ENCODE peak calls at places on chromosomes 11 and 22, in six cellular contexts. One of them, this sample, is unnamed.

GRCh38 chr11:125494601-125494986 is 1.5 kb downstream of the FEZ1 start:
- DNase-seq in left ventricle myocardium superior: no peak
- DNase-seq in A549: no peak
- DNase-seq in astrocyte: no peak
- DNase-seq in activated T-helper 1 cell treated with anti-CD3 and anti-CD28 coated beads, Interleukin-12 subunit alpha, Interleukin-12 subunit beta, Interleukin-2, Interleukin-4 antibody, amounts not matched to agents 30 ng/mL and 10 ng/mL and 1 ng/mL, durations not matched to agents 14 hours and 24 hours and 36 hours: no peak
- DNase-seq in lower lobe of right lung: no peak
- DNase-seq in this sample: no peak

GRCh38 chr22:19477321-19478085 is 1.5 kb downstream of the UFD1 start:
- DNase-seq in left ventricle myocardium superior: no peak
- DNase-seq in A549: no peak
- DNase-seq in astrocyte: no peak
- DNase-seq in activated T-helper 1 cell treated with anti-CD3 and anti-CD28 coated beads, Interleukin-12 subunit alpha, Interleukin-12 subunit beta, Interleukin-2, Interleukin-4 antibody, amounts not matched to agents 30 ng/mL and 10 ng/mL and 1 ng/mL, durations not matched to agents 14 hours and 24 hours and 36 hours: peak; percentile 8
- DNase-seq in lower lobe of right lung: no peak
- DNase-seq in this sample: no peak

GRCh38 chr22:29811377-29811776 is 26.7 kb downstream of the ASCC2 start:
- DNase-seq in left ventricle myocardium superior: no peak
- DNase-seq in A549: no peak
- DNase-seq in astrocyte: no peak
- DNase-seq in activated T-helper 1 cell treated with anti-CD3 and anti-CD28 coated beads, Interleukin-12 subunit alpha, Interleukin-12 subunit beta, Interleukin-2, Interleukin-4 antibody, amounts not matched to agents 30 ng/mL and 10 ng/mL and 1 ng/mL, durations not matched to agents 14 hours and 24 hours and 36 hours: no peak
- DNase-seq in lower lobe of right lung: peak; percentile 66
- DNase-seq in this sample: no peak

GRCh38 chr11:114171257-114172054 is 111.9 kb downstream of the ZBTB16 start:
- DNase-seq in left ventricle myocardium superior: peak; percentile 97
- DNase-seq in A549: no peak
- DNase-seq in astrocyte: no peak
- DNase-seq in activated T-helper 1 cell treated with anti-CD3 and anti-CD28 coated beads, Interleukin-12 subunit alpha, Interleukin-12 subunit beta, Interleukin-2, Interleukin-4 antibody, amounts not matched to agents 30 ng/mL and 10 ng/mL and 1 ng/mL, durations not matched to agents 14 hours and 24 hours and 36 hours: no peak
- DNase-seq in lower lobe of right lung: peak; percentile 86
- DNase-seq in this sample: no peak

GRCh38 chr22:42645938-42646568 is 3.1 kb downstream of the CYB5R3 start:
- DNase-seq in left ventricle myocardium superior: no peak
- DNase-seq in A549: no peak
- DNase-seq in astrocyte: no peak
- DNase-seq in activated T-helper 1 cell treated with anti-CD3 and anti-CD28 coated beads, Interleukin-12 subunit alpha, Interleukin-12 subunit beta, Interleukin-2, Interleukin-4 antibody, amounts not matched to agents 30 ng/mL and 10 ng/mL and 1 ng/mL, durations not matched to agents 14 hours and 24 hours and 36 hours: no peak
- DNase-seq in lower lobe of right lung: no peak
- DNase-seq in this sample: no peak

GRCh38 chr11:16815047-16815767 is 76.8 kb downstream of the C11orf58 start:
- DNase-seq in left ventricle myocardium superior: peak; percentile 80
- DNase-seq in A549: no peak
- DNase-seq in astrocyte: no peak
- DNase-seq in activated T-helper 1 cell treated with anti-CD3 and anti-CD28 coated beads, Interleukin-12 subunit alpha, Interleukin-12 subunit beta, Interleukin-2, Interleukin-4 antibody, amounts not matched to agents 30 ng/mL and 10 ng/mL and 1 ng/mL, durations not matched to agents 14 hours and 24 hours and 36 hours: no peak
- DNase-seq in lower lobe of right lung: peak; percentile 87
- DNase-seq in this sample: no peak

GRCh38 chr11:110029714-110030113 is 63.5 kb upstream of the ZC3H12C start:
- DNase-seq in left ventricle myocardium superior: no peak
- DNase-seq in A549: no peak
- DNase-seq in astrocyte: no peak
- DNase-seq in activated T-helper 1 cell treated with anti-CD3 and anti-CD28 coated beads, Interleukin-12 subunit alpha, Interleukin-12 subunit beta, Interleukin-2, Interleukin-4 antibody, amounts not matched to agents 30 ng/mL and 10 ng/mL and 1 ng/mL, durations not matched to agents 14 hours and 24 hours and 36 hours: no peak
- DNase-seq in lower lobe of right lung: no peak
- DNase-seq in this sample: no peak

GRCh38 chr22:27019827-27020226 is 362.4 kb downstream of the MIAT start:
- DNase-seq in left ventricle myocardium superior: no peak
- DNase-seq in A549: peak; percentile 5
- DNase-seq in astrocyte: peak; percentile 71
- DNase-seq in activated T-helper 1 cell treated with anti-CD3 and anti-CD28 coated beads, Interleukin-12 subunit alpha, Interleukin-12 subunit beta, Interleukin-2, Interleukin-4 antibody, amounts not matched to agents 30 ng/mL and 10 ng/mL and 1 ng/mL, durations not matched to agents 14 hours and 24 hours and 36 hours: no peak
- DNase-seq in lower lobe of right lung: no peak
- DNase-seq in this sample: no peak

GRCh38 chr11:63536669-63537292 is at the start of gene PLAAT4:
- DNase-seq in left ventricle myocardium superior: peak; percentile 48
- DNase-seq in A549: no peak
- DNase-seq in astrocyte: peak; percentile 59
- DNase-seq in activated T-helper 1 cell treated with anti-CD3 and anti-CD28 coated beads, Interleukin-12 subunit alpha, Interleukin-12 subunit beta, Interleukin-2, Interleukin-4 antibody, amounts not matched to agents 30 ng/mL and 10 ng/mL and 1 ng/mL, durations not matched to agents 14 hours and 24 hours and 36 hours: peak; percentile 41
- DNase-seq in lower lobe of right lung: no peak
- DNase-seq in this sample: peak; percentile 48

GRCh38 chr11:64556044-64556720 is 34.8 kb upstream of the SLC22A12 start:
- DNase-seq in left ventricle myocardium superior: no peak
- DNase-seq in A549: no peak
- DNase-seq in astrocyte: no peak
- DNase-seq in activated T-helper 1 cell treated with anti-CD3 and anti-CD28 coated beads, Interleukin-12 subunit alpha, Interleukin-12 subunit beta, Interleukin-2, Interleukin-4 antibody, amounts not matched to agents 30 ng/mL and 10 ng/mL and 1 ng/mL, durations not matched to agents 14 hours and 24 hours and 36 hours: no peak
- DNase-seq in lower lobe of right lung: no peak
- DNase-seq in this sample: no peak

GRCh38 chr22:19872779-19873137 is 18.1 kb upstream of the GNB1L start:
- DNase-seq in left ventricle myocardium superior: peak; percentile 23
- DNase-seq in A549: no peak
- DNase-seq in astrocyte: no peak
- DNase-seq in activated T-helper 1 cell treated with anti-CD3 and anti-CD28 coated beads, Interleukin-12 subunit alpha, Interleukin-12 subunit beta, Interleukin-2, Interleukin-4 antibody, amounts not matched to agents 30 ng/mL and 10 ng/mL and 1 ng/mL, durations not matched to agents 14 hours and 24 hours and 36 hours: no peak
- DNase-seq in lower lobe of right lung: peak; percentile 43
- DNase-seq in this sample: no peak

GRCh38 chr22:22810018-22810427 is 77.6 kb upstream of the IGLL5 start:
- DNase-seq in left ventricle myocardium superior: peak; percentile 78
- DNase-seq in A549: peak; percentile 18
- DNase-seq in astrocyte: peak; percentile 4
- DNase-seq in activated T-helper 1 cell treated with anti-CD3 and anti-CD28 coated beads, Interleukin-12 subunit alpha, Interleukin-12 subunit beta, Interleukin-2, Interleukin-4 antibody, amounts not matched to agents 30 ng/mL and 10 ng/mL and 1 ng/mL, durations not matched to agents 14 hours and 24 hours and 36 hours: peak; percentile 45
- DNase-seq in lower lobe of right lung: peak; percentile 68
- DNase-seq in this sample: no peak

GRCh38 chr11:105109855-105110750 is 29.5 kb downstream of the CARD18 start:
- DNase-seq in left ventricle myocardium superior: no peak
- DNase-seq in A549: no peak
- DNase-seq in astrocyte: peak; percentile 30
- DNase-seq in activated T-helper 1 cell treated with anti-CD3 and anti-CD28 coated beads, Interleukin-12 subunit alpha, Interleukin-12 subunit beta, Interleukin-2, Interleukin-4 antibody, amounts not matched to agents 30 ng/mL and 10 ng/mL and 1 ng/mL, durations not matched to agents 14 hours and 24 hours and 36 hours: no peak
- DNase-seq in lower lobe of right lung: no peak
- DNase-seq in this sample: no peak

GRCh38 chr11:86014221-86014620 is 54.7 kb downstream of the PICALM start:
- DNase-seq in left ventricle myocardium superior: no peak
- DNase-seq in A549: no peak
- DNase-seq in astrocyte: no peak
- DNase-seq in activated T-helper 1 cell treated with anti-CD3 and anti-CD28 coated beads, Interleukin-12 subunit alpha, Interleukin-12 subunit beta, Interleukin-2, Interleukin-4 antibody, amounts not matched to agents 30 ng/mL and 10 ng/mL and 1 ng/mL, durations not matched to agents 14 hours and 24 hours and 36 hours: no peak
- DNase-seq in lower lobe of right lung: no peak
- DNase-seq in this sample: no peak

GRCh38 chr11:130124096-130124495 is 35.5 kb upstream of the ST14 start:
- DNase-seq in left ventricle myocardium superior: peak; percentile 77
- DNase-seq in A549: peak; percentile 22
- DNase-seq in astrocyte: peak; percentile 80
- DNase-seq in activated T-helper 1 cell treated with anti-CD3 and anti-CD28 coated beads, Interleukin-12 subunit alpha, Interleukin-12 subunit beta, Interleukin-2, Interleukin-4 antibody, amounts not matched to agents 30 ng/mL and 10 ng/mL and 1 ng/mL, durations not matched to agents 14 hours and 24 hours and 36 hours: no peak
- DNase-seq in lower lobe of right lung: peak; percentile 91
- DNase-seq in this sample: no peak

GRCh38 chr11:18785416-18785815 is 6.2 kb downstream of the PTPN5 start:
- DNase-seq in left ventricle myocardium superior: no peak
- DNase-seq in A549: no peak
- DNase-seq in astrocyte: no peak
- DNase-seq in activated T-helper 1 cell treated with anti-CD3 and anti-CD28 coated beads, Interleukin-12 subunit alpha, Interleukin-12 subunit beta, Interleukin-2, Interleukin-4 antibody, amounts not matched to agents 30 ng/mL and 10 ng/mL and 1 ng/mL, durations not matched to agents 14 hours and 24 hours and 36 hours: no peak
- DNase-seq in lower lobe of right lung: no peak
- DNase-seq in this sample: no peak

GRCh38 chr11:35714882-35715612 is 52.5 kb downstream of the TRIM44 start:
- DNase-seq in left ventricle myocardium superior: no peak
- DNase-seq in A549: no peak
- DNase-seq in astrocyte: peak; percentile 26
- DNase-seq in activated T-helper 1 cell treated with anti-CD3 and anti-CD28 coated beads, Interleukin-12 subunit alpha, Interleukin-12 subunit beta, Interleukin-2, Interleukin-4 antibody, amounts not matched to agents 30 ng/mL and 10 ng/mL and 1 ng/mL, durations not matched to agents 14 hours and 24 hours and 36 hours: no peak
- DNase-seq in lower lobe of right lung: no peak
- DNase-seq in this sample: no peak

GRCh38 chr11:134453441-134453840 is 41.4 kb upstream of the B3GAT1 start:
- DNase-seq in left ventricle myocardium superior: no peak
- DNase-seq in A549: no peak
- DNase-seq in astrocyte: no peak
- DNase-seq in activated T-helper 1 cell treated with anti-CD3 and anti-CD28 coated beads, Interleukin-12 subunit alpha, Interleukin-12 subunit beta, Interleukin-2, Interleukin-4 antibody, amounts not matched to agents 30 ng/mL and 10 ng/mL and 1 ng/mL, durations not matched to agents 14 hours and 24 hours and 36 hours: no peak
- DNase-seq in lower lobe of right lung: no peak
- DNase-seq in this sample: no peak

GRCh38 chr11:119078675-119079420 is 5.8 kb upstream of the HMBS start:
- DNase-seq in left ventricle myocardium superior: no peak
- DNase-seq in A549: no peak
- DNase-seq in astrocyte: no peak
- DNase-seq in activated T-helper 1 cell treated with anti-CD3 and anti-CD28 coated beads, Interleukin-12 subunit alpha, Interleukin-12 subunit beta, Interleukin-2, Interleukin-4 antibody, amounts not matched to agents 30 ng/mL and 10 ng/mL and 1 ng/mL, durations not matched to agents 14 hours and 24 hours and 36 hours: no peak
- DNase-seq in lower lobe of right lung: no peak
- DNase-seq in this sample: no peak

GRCh38 chr11:103944251-103944944 is 92.0 kb upstream of the DDI1 start:
- DNase-seq in left ventricle myocardium superior: no peak
- DNase-seq in A549: no peak
- DNase-seq in astrocyte: no peak
- DNase-seq in activated T-helper 1 cell treated with anti-CD3 and anti-CD28 coated beads, Interleukin-12 subunit alpha, Interleukin-12 subunit beta, Interleukin-2, Interleukin-4 antibody, amounts not matched to agents 30 ng/mL and 10 ng/mL and 1 ng/mL, durations not matched to agents 14 hours and 24 hours and 36 hours: no peak
- DNase-seq in lower lobe of right lung: no peak
- DNase-seq in this sample: no peak

GRCh38 chr11:113178671-113179070 is 135.7 kb upstream of the TTC12 start:
- DNase-seq in left ventricle myocardium superior: no peak
- DNase-seq in A549: no peak
- DNase-seq in astrocyte: no peak
- DNase-seq in activated T-helper 1 cell treated with anti-CD3 and anti-CD28 coated beads, Interleukin-12 subunit alpha, Interleukin-12 subunit beta, Interleukin-2, Interleukin-4 antibody, amounts not matched to agents 30 ng/mL and 10 ng/mL and 1 ng/mL, durations not matched to agents 14 hours and 24 hours and 36 hours: no peak
- DNase-seq in lower lobe of right lung: no peak
- DNase-seq in this sample: no peak

GRCh38 chr11:44690651-44691050 is 36.1 kb upstream of the TSPAN18 start:
- DNase-seq in left ventricle myocardium superior: no peak
- DNase-seq in A549: no peak
- DNase-seq in astrocyte: no peak
- DNase-seq in activated T-helper 1 cell treated with anti-CD3 and anti-CD28 coated beads, Interleukin-12 subunit alpha, Interleukin-12 subunit beta, Interleukin-2, Interleukin-4 antibody, amounts not matched to agents 30 ng/mL and 10 ng/mL and 1 ng/mL, durations not matched to agents 14 hours and 24 hours and 36 hours: no peak
- DNase-seq in lower lobe of right lung: no peak
- DNase-seq in this sample: no peak

GRCh38 chr22:41862530-41863266 is 29.8 kb downstream of the SREBF2 start:
- DNase-seq in left ventricle myocardium superior: no peak
- DNase-seq in A549: no peak
- DNase-seq in astrocyte: peak; percentile 51
- DNase-seq in activated T-helper 1 cell treated with anti-CD3 and anti-CD28 coated beads, Interleukin-12 subunit alpha, Interleukin-12 subunit beta, Interleukin-2, Interleukin-4 antibody, amounts not matched to agents 30 ng/mL and 10 ng/mL and 1 ng/mL, durations not matched to agents 14 hours and 24 hours and 36 hours: peak; percentile 20
- DNase-seq in lower lobe of right lung: no peak
- DNase-seq in this sample: no peak

GRCh38 chr22:44182591-44183588 is 2.2 kb downstream of the PARVG start:
- DNase-seq in left ventricle myocardium superior: peak; percentile 68
- DNase-seq in A549: no peak
- DNase-seq in astrocyte: no peak
- DNase-seq in activated T-helper 1 cell treated with anti-CD3 and anti-CD28 coated beads, Interleukin-12 subunit alpha, Interleukin-12 subunit beta, Interleukin-2, Interleukin-4 antibody, amounts not matched to agents 30 ng/mL and 10 ng/mL and 1 ng/mL, durations not matched to agents 14 hours and 24 hours and 36 hours: peak; percentile 35
- DNase-seq in lower lobe of right lung: peak; percentile 88
- DNase-seq in this sample: no peak

GRCh38 chr11:56948991-56949390 is 39.7 kb upstream of the OR5AK2 start:
- DNase-seq in left ventricle myocardium superior: no peak
- DNase-seq in A549: no peak
- DNase-seq in astrocyte: no peak
- DNase-seq in activated T-helper 1 cell treated with anti-CD3 and anti-CD28 coated beads, Interleukin-12 subunit alpha, Interleukin-12 subunit beta, Interleukin-2, Interleukin-4 antibody, amounts not matched to agents 30 ng/mL and 10 ng/mL and 1 ng/mL, durations not matched to agents 14 hours and 24 hours and 36 hours: no peak
- DNase-seq in lower lobe of right lung: no peak
- DNase-seq in this sample: no peak

GRCh38 chr22:19896665-19897355 is 42.1 kb upstream of the GNB1L start:
- DNase-seq in left ventricle myocardium superior: peak; percentile 19
- DNase-seq in A549: no peak
- DNase-seq in astrocyte: no peak
- DNase-seq in activated T-helper 1 cell treated with anti-CD3 and anti-CD28 coated beads, Interleukin-12 subunit alpha, Interleukin-12 subunit beta, Interleukin-2, Interleukin-4 antibody, amounts not matched to agents 30 ng/mL and 10 ng/mL and 1 ng/mL, durations not matched to agents 14 hours and 24 hours and 36 hours: no peak
- DNase-seq in lower lobe of right lung: no peak
- DNase-seq in this sample: no peak

GRCh38 chr22:39518996-39519680 is 1.2 kb upstream of the ATF4 start:
- DNase-seq in left ventricle myocardium superior: no peak
- DNase-seq in A549: peak; percentile 43
- DNase-seq in astrocyte: peak; percentile 46
- DNase-seq in activated T-helper 1 cell treated with anti-CD3 and anti-CD28 coated beads, Interleukin-12 subunit alpha, Interleukin-12 subunit beta, Interleukin-2, Interleukin-4 antibody, amounts not matched to agents 30 ng/mL and 10 ng/mL and 1 ng/mL, durations not matched to agents 14 hours and 24 hours and 36 hours: no peak
- DNase-seq in lower lobe of right lung: peak; percentile 55
- DNase-seq in this sample: no peak

GRCh38 chr11:11594162-11594561 is 27.6 kb downstream of the GALNT18 start:
- DNase-seq in left ventricle myocardium superior: no peak
- DNase-seq in A549: no peak
- DNase-seq in astrocyte: no peak
- DNase-seq in activated T-helper 1 cell treated with anti-CD3 and anti-CD28 coated beads, Interleukin-12 subunit alpha, Interleukin-12 subunit beta, Interleukin-2, Interleukin-4 antibody, amounts not matched to agents 30 ng/mL and 10 ng/mL and 1 ng/mL, durations not matched to agents 14 hours and 24 hours and 36 hours: no peak
- DNase-seq in lower lobe of right lung: no peak
- DNase-seq in this sample: no peak

GRCh38 chr22:23110922-23111527 is 30.8 kb downstream of the RSPH14 start:
- DNase-seq in left ventricle myocardium superior: no peak
- DNase-seq in A549: no peak
- DNase-seq in astrocyte: no peak
- DNase-seq in activated T-helper 1 cell treated with anti-CD3 and anti-CD28 coated beads, Interleukin-12 subunit alpha, Interleukin-12 subunit beta, Interleukin-2, Interleukin-4 antibody, amounts not matched to agents 30 ng/mL and 10 ng/mL and 1 ng/mL, durations not matched to agents 14 hours and 24 hours and 36 hours: no peak
- DNase-seq in lower lobe of right lung: no peak
- DNase-seq in this sample: no peak

GRCh38 chr11:15878756-15879155 is 477.6 kb downstream of the SOX6 start:
- DNase-seq in left ventricle myocardium superior: no peak
- DNase-seq in A549: no peak
- DNase-seq in astrocyte: no peak
- DNase-seq in activated T-helper 1 cell treated with anti-CD3 and anti-CD28 coated beads, Interleukin-12 subunit alpha, Interleukin-12 subunit beta, Interleukin-2, Interleukin-4 antibody, amounts not matched to agents 30 ng/mL and 10 ng/mL and 1 ng/mL, durations not matched to agents 14 hours and 24 hours and 36 hours: no peak
- DNase-seq in lower lobe of right lung: no peak
- DNase-seq in this sample: no peak

GRCh38 chr22:45629469-45630089 is 42.1 kb upstream of the ATXN10 start:
- DNase-seq in left ventricle myocardium superior: no peak
- DNase-seq in A549: no peak
- DNase-seq in astrocyte: no peak
- DNase-seq in activated T-helper 1 cell treated with anti-CD3 and anti-CD28 coated beads, Interleukin-12 subunit alpha, Interleukin-12 subunit beta, Interleukin-2, Interleukin-4 antibody, amounts not matched to agents 30 ng/mL and 10 ng/mL and 1 ng/mL, durations not matched to agents 14 hours and 24 hours and 36 hours: no peak
- DNase-seq in lower lobe of right lung: peak; percentile 34
- DNase-seq in this sample: no peak

GRCh38 chr22:37454857-37455686 is 27.8 kb upstream of the ELFN2 start:
- DNase-seq in left ventricle myocardium superior: no peak
- DNase-seq in A549: peak; percentile 55
- DNase-seq in astrocyte: peak; percentile 94
- DNase-seq in activated T-helper 1 cell treated with anti-CD3 and anti-CD28 coated beads, Interleukin-12 subunit alpha, Interleukin-12 subunit beta, Interleukin-2, Interleukin-4 antibody, amounts not matched to agents 30 ng/mL and 10 ng/mL and 1 ng/mL, durations not matched to agents 14 hours and 24 hours and 36 hours: no peak
- DNase-seq in lower lobe of right lung: peak; percentile 59
- DNase-seq in this sample: no peak

GRCh38 chr11:90310210-90310609 is 87.4 kb upstream of the CHORDC1 start:
- DNase-seq in left ventricle myocardium superior: no peak
- DNase-seq in A549: no peak
- DNase-seq in astrocyte: no peak
- DNase-seq in activated T-helper 1 cell treated with anti-CD3 and anti-CD28 coated beads, Interleukin-12 subunit alpha, Interleukin-12 subunit beta, Interleukin-2, Interleukin-4 antibody, amounts not matched to agents 30 ng/mL and 10 ng/mL and 1 ng/mL, durations not matched to agents 14 hours and 24 hours and 36 hours: no peak
- DNase-seq in lower lobe of right lung: no peak
- DNase-seq in this sample: no peak

GRCh38 chr11:96338910-96339703 is 3.9 kb downstream of the MAML2 start:
- DNase-seq in left ventricle myocardium superior: peak; percentile 37
- DNase-seq in A549: no peak
- DNase-seq in astrocyte: peak; percentile 81
- DNase-seq in activated T-helper 1 cell treated with anti-CD3 and anti-CD28 coated beads, Interleukin-12 subunit alpha, Interleukin-12 subunit beta, Interleukin-2, Interleukin-4 antibody, amounts not matched to agents 30 ng/mL and 10 ng/mL and 1 ng/mL, durations not matched to agents 14 hours and 24 hours and 36 hours: peak; percentile 49
- DNase-seq in lower lobe of right lung: peak; percentile 70
- DNase-seq in this sample: no peak

GRCh38 chr22:39699631-39700348 is 129.2 kb downstream of the CACNA1I start:
- DNase-seq in left ventricle myocardium superior: no peak
- DNase-seq in A549: no peak
- DNase-seq in astrocyte: no peak
- DNase-seq in activated T-helper 1 cell treated with anti-CD3 and anti-CD28 coated beads, Interleukin-12 subunit alpha, Interleukin-12 subunit beta, Interleukin-2, Interleukin-4 antibody, amounts not matched to agents 30 ng/mL and 10 ng/mL and 1 ng/mL, durations not matched to agents 14 hours and 24 hours and 36 hours: no peak
- DNase-seq in lower lobe of right lung: no peak
- DNase-seq in this sample: no peak

GRCh38 chr11:76074178-76075112 is 131.9 kb downstream of the WNT11 start:
- DNase-seq in left ventricle myocardium superior: no peak
- DNase-seq in A549: no peak
- DNase-seq in astrocyte: peak; percentile 53
- DNase-seq in activated T-helper 1 cell treated with anti-CD3 and anti-CD28 coated beads, Interleukin-12 subunit alpha, Interleukin-12 subunit beta, Interleukin-2, Interleukin-4 antibody, amounts not matched to agents 30 ng/mL and 10 ng/mL and 1 ng/mL, durations not matched to agents 14 hours and 24 hours and 36 hours: no peak
- DNase-seq in lower lobe of right lung: no peak
- DNase-seq in this sample: no peak